ENCODE peak calls at places on chromosomes 1 and 21, in five cellular contexts. A is uterus, B is OCI-LY7, P is ovary, F is stomach. W is an unnamed sample.

GRCh38 chr21:41767606-41768370 is 936 bp upstream of the RIPK4 start:
- DNase-seq in P (no peak), A (no peak), F (no peak), B (no peak), W (no peak)

GRCh38 chr1:108079550-108079949 is 114.6 kb upstream of the VAV3 start:
- DNase-seq in F (no peak), P (no peak), B (peak; percentile 88), A (no peak), W (no peak)

GRCh38 chr1:37056201-37056764 is 22.0 kb upstream of the GRIK3 start:
- DNase-seq in B (no peak), P (no peak), A (no peak), F (no peak), W (no peak)

GRCh38 chr1:61184035-61184713 is 101.8 kb downstream of the NFIA start:
- DNase-seq in P (peak; percentile 97), A (peak; percentile 94), F (peak; percentile 96), B (no peak), W (no peak)

GRCh38 chr1:153515504-153516394 is 20.0 kb downstream of the S100A6 start:
- DNase-seq in F (peak; percentile 69), A (no peak), B (no peak), P (no peak), W (no peak)

GRCh38 chr1:162062542-162063015 is 6.9 kb upstream of the NOS1AP start:
- DNase-seq in F (peak; percentile 60), A (peak; percentile 38), P (no peak), B (no peak), W (no peak)

GRCh38 chr21:46151989-46152938 is 3.1 kb downstream of the FTCD start:
- DNase-seq in P (peak; percentile 26), A (peak; percentile 14), B (no peak), F (peak; percentile 18), W (no peak)

GRCh38 chr1:21217812-21218596 is 41.3 kb upstream of the EIF4G3 start:
- DNase-seq in B (peak; percentile 23), P (no peak), F (peak; percentile 31), A (no peak), W (no peak)

GRCh38 chr1:41639332-41639936 is 155.0 kb upstream of the EDN2 start:
- DNase-seq in F (no peak), B (no peak), A (no peak), P (no peak), W (no peak)

GRCh38 chr21:27566521-27566920 is 599.6 kb upstream of the ADAMTS5 start:
- DNase-seq in P (no peak), A (no peak), B (no peak), F (no peak), W (no peak)

GRCh38 chr1:80153762-80154555 is 1147.4 kb upstream of the ADGRL4 start:
- DNase-seq in P (no peak), B (no peak), F (no peak), A (no peak), W (no peak)

GRCh38 chr1:191993549-191993948 is 164.7 kb upstream of the RGS18 start:
- DNase-seq in P (no peak), F (no peak), A (no peak), B (peak; percentile 1), W (no peak)

GRCh38 chr1:225866061-225866844 is 15.9 kb downstream of the TMEM63A start:
- DNase-seq in P (no peak), F (no peak), A (no peak), B (no peak), W (no peak)

GRCh38 chr1:93148001-93148400 is 32.2 kb downstream of the TMED5 start:
- DNase-seq in B (no peak), P (no peak), F (no peak), A (no peak), W (no peak)

GRCh38 chr1:6489799-6490180 is 1.7 kb downstream of the PLEKHG5 start:
- DNase-seq in B (peak; percentile 88), A (peak; percentile 42), P (peak; percentile 45), F (peak; percentile 79), W (peak; percentile 94)

GRCh38 chr1:36516372-36517018 is 33.8 kb upstream of the CSF3R start:
- DNase-seq in P (no peak), B (peak; percentile 69), A (no peak), F (peak; percentile 67), W (no peak)

GRCh38 chr1:48036693-48037386 is 39.7 kb upstream of the TRABD2B start:
- DNase-seq in B (no peak), A (no peak), P (no peak), F (no peak), W (no peak)

GRCh38 chr1:117166076-117166475 is 44.5 kb upstream of the TRIM45 start:
- DNase-seq in F (no peak), A (no peak), P (no peak), B (no peak), W (no peak)

GRCh38 chr1:65983500-65983899 is 190.8 kb downstream of the PDE4B start:
- DNase-seq in B (no peak), A (no peak), F (no peak), P (no peak), W (no peak)

GRCh38 chr1:73162576-73162975 is 880.2 kb upstream of the NEGR1 start:
- DNase-seq in A (no peak), F (no peak), P (no peak), B (no peak), W (no peak)

GRCh38 chr1:109786531-109787021 is 22.9 kb upstream of the EPS8L3 start:
- DNase-seq in F (peak; percentile 25), A (peak; percentile 20), B (no peak), P (peak; percentile 7), W (no peak)

GRCh38 chr1:162389971-162390370 is 8.4 kb downstream of the C1orf226 start:
- DNase-seq in A (no peak), P (no peak), F (no peak), B (no peak), W (no peak)

GRCh38 chr1:44945992-44946391 is 40.4 kb downstream of the EIF2B3 start:
- DNase-seq in A (no peak), P (no peak), B (no peak), F (no peak), W (no peak)

GRCh38 chr1:75723989-75724471 is 479 bp upstream of the ACADM start:
- DNase-seq in F (peak; percentile 80), A (peak; percentile 87), P (peak; percentile 92), B (peak; percentile 85), W (peak; percentile 89)

GRCh38 chr1:30083800-30084464 is 639.5 kb downstream of the MATN1 start:
- DNase-seq in F (no peak), A (peak; percentile 21), P (no peak), B (no peak), W (no peak)

GRCh38 chr1:223074901-223075300 is 68.1 kb downstream of the TLR5 start:
- DNase-seq in B (no peak), F (no peak), P (no peak), A (no peak), W (no peak)

GRCh38 chr1:93395195-93395594 is 49.5 kb downstream of the DR1 start:
- DNase-seq in P (no peak), B (no peak), F (no peak), A (no peak), W (no peak)

GRCh38 chr1:31007462-31007991 is 58.0 kb downstream of the PUM1 start:
- DNase-seq in F (no peak), B (no peak), P (no peak), A (no peak), W (no peak)

GRCh38 chr21:33229776-33230517 is at the start of gene IFNAR2:
- DNase-seq in B (peak; percentile 75), F (peak; percentile 80), P (peak; percentile 68), A (peak; percentile 57), W (peak; percentile 89)

GRCh38 chr1:50278961-50279360 is 144.3 kb downstream of the DMRTA2 start:
- DNase-seq in F (no peak), P (no peak), B (no peak), A (no peak), W (no peak)

GRCh38 chr1:20143318-20143717 is 4.2 kb downstream of the PLA2G2F start:
- DNase-seq in A (no peak), B (no peak), P (no peak), F (no peak), W (no peak)

GRCh38 chr1:20142001-20142710 is 3.0 kb downstream of the PLA2G2F start:
- DNase-seq in P (no peak), B (no peak), F (no peak), A (no peak), W (no peak)

GRCh38 chr1:20141466-20141865 is 2.3 kb downstream of the PLA2G2F start:
- DNase-seq in B (no peak), F (no peak), P (no peak), A (no peak), W (no peak)

GRCh38 chr1:20141001-20141400 is 1.9 kb downstream of the PLA2G2F start:
- DNase-seq in F (no peak), B (no peak), A (no peak), P (no peak), W (no peak)

GRCh38 chr1:20143734-20144565 is 4.8 kb downstream of the PLA2G2F start:
- DNase-seq in F (no peak), P (peak; percentile 38), A (no peak), B (no peak), W (no peak)
- TF ChIP-seq CTCF in F (no peak), P (no peak), A (no peak), B (no peak), W (no peak)

DNA sequence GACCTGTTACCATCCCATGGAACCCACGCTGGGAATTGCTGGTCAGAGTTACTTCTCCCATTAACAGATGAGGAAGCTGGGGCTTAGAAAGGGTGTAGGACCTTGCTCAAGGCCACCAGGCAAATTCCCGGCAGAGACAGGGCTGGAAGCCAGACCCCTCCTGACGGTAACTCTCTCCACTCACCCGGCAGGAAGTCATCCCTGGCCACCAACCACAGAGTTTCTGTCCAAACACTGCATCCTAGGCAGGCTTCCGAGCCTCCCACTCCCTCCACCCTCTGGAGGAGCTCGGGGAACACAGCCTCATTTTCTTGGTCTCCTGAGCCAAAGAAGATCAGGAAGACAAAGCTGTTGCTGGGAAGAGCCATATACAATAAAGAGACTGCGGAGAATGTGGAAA is 25.0 kb upstream of the ZNF436 start:
- DNase-seq in F (peak; percentile 46), A (peak; percentile 89), P (peak; percentile 92), B (no peak), W (no peak)
- TF ChIP-seq CTCF in F (no peak), A (no peak), P (no peak), B (no peak), W (no peak)

GRCh38 chr1:8342325-8342724 is 24.4 kb downstream of the SLC45A1 start:
- DNase-seq in F (no peak), A (no peak), P (peak; percentile 24), B (no peak), W (no peak)
- TF ChIP-seq CTCF in F (no peak), A (peak; percentile 4), P (no peak), B (no peak), W (no peak)

GRCh38 chr1:46774297-46774696 is 24.5 kb upstream of the CYP4B1 start:
- DNase-seq in P (no peak), F (no peak), A (no peak), B (no peak), W (no peak)
- TF ChIP-seq CTCF in P (no peak), F (no peak), A (no peak), B (no peak), W (no peak)

W was measured in osteocyte.